ENCODE peak calls at places on chromosomes 2 and 18, in seven cellular contexts. R is HFFc6, C is sigmoid colon, D is HT-29, V is RKO, T is AG04450, E is choroid plexus epithelial cell. W is an unnamed sample.

GRCh38 chr2:118097657-118098056 is 9.4 kb downstream of the INSIG2 start:
- DNase-seq in R (no peak), C (no peak), D (peak), V (no peak), T (no peak), E (peak), W (peak)

GRCh38 chr18:32771169-32771751 is 1.6 kb downstream of the KLHL14 start:
- DNase-seq in R (no peak), C (no peak), D (no peak), V (peak), T (no peak), E (peak), W (no peak)

GRCh38 chr2:215548714-215549113 is 112.8 kb upstream of the FN1 start:
- DNase-seq in R (no peak), C (no peak), D (no peak), V (no peak), T (no peak), E (peak), W (peak)

GRCh38 chr2:24613154-24613814 is 122.2 kb downstream of the NCOA1 start:
- DNase-seq in R (peak), C (no peak), D (peak), V (no peak), T (peak), E (peak), W (peak)

GRCh38 chr18:9211955-9212354 is 75.4 kb downstream of the ANKRD12 start:
- DNase-seq in R (no peak), C (no peak), D (no peak), V (no peak), T (no peak), E (peak), W (no peak)

GRCh38 chr2:233810385-233810784 is 32.3 kb downstream of the MROH2A start:
- DNase-seq in R (no peak), C (no peak), D (no peak), V (no peak), T (no peak), E (no peak), W (no peak)

GRCh38 chr2:10722252-10722825 is 909 bp downstream of the ATP6V1C2 start:
- DNase-seq in R (no peak), C (no peak), D (no peak), V (no peak), T (no peak), E (no peak), W (no peak)

GRCh38 chr2:207528980-207529329 is 807 bp upstream of the CREB1 start:
- DNase-seq in R (peak), C (peak), D (peak), V (peak), T (no peak), E (peak), W (peak)

GRCh38 chr18:34871435-34871834 is 161.3 kb downstream of the DTNA start:
- DNase-seq in R (no peak), C (no peak), D (no peak), V (no peak), T (no peak), E (peak), W (peak)

GRCh38 chr18:22683196-22683676 is 249.9 kb upstream of the RBBP8 start:
- DNase-seq in R (peak), C (peak), D (peak), V (no peak), T (peak), E (peak), W (peak)

GRCh38 chr2:237600205-237600846 is 9.8 kb upstream of the RAB17 start:
- DNase-seq in R (peak), C (peak), D (no peak), V (no peak), T (no peak), E (peak), W (peak)

W was measured in cardiac fibroblast.